ENCODE peak calls at places on chromosomes 3 and 15, in six cellular contexts. X, I, C, R, Y and W are unnamed samples.

GRCh38 chr3:140160553-140160952 is 225.6 kb downstream of the CLSTN2 start:
- DNase-seq in X (no peak), I (peak; percentile 5), C (no peak), R (no peak), Y (no peak), W (no peak)

GRCh38 chr15:69016021-69016595 is 1.6 kb downstream of the NOX5 start:
- DNase-seq in X (no peak), I (no peak), C (no peak), R (no peak), Y (no peak), W (no peak)

GRCh38 chr3:108377384-108377783 is 81.0 kb downstream of the HHLA2 start:
- DNase-seq in X (no peak), I (no peak), C (no peak), R (no peak), Y (no peak), W (no peak)

GRCh38 chr3:192611411-192611810 is 115.9 kb downstream of the FGF12 start:
- DNase-seq in X (no peak), I (no peak), C (no peak), R (no peak), Y (no peak), W (no peak)

GRCh38 chr3:179454887-179455286 is 3.6 kb upstream of the GNB4 start:
- DNase-seq in X (no peak), I (no peak), C (no peak), R (no peak), Y (no peak), W (no peak)

GRCh38 chr3:138381413-138381901 is 33.1 kb downstream of the MRAS start:
- DNase-seq in X (peak; percentile 32), I (no peak), C (no peak), R (peak; percentile 53), Y (no peak), W (peak; percentile 82)

GRCh38 chr3:45690331-45691035 is 1.3 kb downstream of the SACM1L start:
- DNase-seq in X (no peak), I (no peak), C (no peak), R (peak; percentile 8), Y (no peak), W (no peak)

GRCh38 chr3:156518726-156519125 is 36.2 kb downstream of the SSR3 start:
- DNase-seq in X (no peak), I (no peak), C (no peak), R (no peak), Y (no peak), W (no peak)

GRCh38 chr15:69557340-69558137 is 104.9 kb downstream of the RPLP1 start:
- DNase-seq in X (no peak), I (peak; percentile 45), C (no peak), R (no peak), Y (no peak), W (no peak)

GRCh38 chr15:79872358-79873017 is 24.3 kb downstream of the MTHFS start:
- DNase-seq in X (no peak), I (no peak), C (no peak), R (no peak), Y (no peak), W (no peak)

GRCh38 chr3:137172703-137173102 is 214.9 kb downstream of the IL20RB start:
- DNase-seq in X (no peak), I (no peak), C (no peak), R (peak; percentile 72), Y (no peak), W (no peak)

GRCh38 chr3:98513136-98513535 is 9.6 kb downstream of the CLDND1 start:
- DNase-seq in X (peak; percentile 40), I (no peak), C (no peak), R (no peak), Y (no peak), W (no peak)